ENCODE peak calls at places on chromosomes 11 and 22, in four cellular contexts. Q is MCF 10A, S is NCI-H1092, V is NCI-H2029 treated with DMSO at 0.1 percent for 48 hours. H is an unnamed sample.

GRCh38 chr11:1899100-1899499 is 7.4 kb upstream of the PRR33 start:
- DNase-seq in Q (no peak), S (no peak), V (no peak), H (no peak)

GRCh38 chr11:119062779-119063178 is 4.8 kb upstream of the VPS11 start:
- DNase-seq in Q (peak), S (no peak), V (no peak), H (no peak)

GRCh38 chr22:23240639-23241389 is 60.5 kb downstream of the BCR start:
- DNase-seq in Q (peak), S (no peak), V (no peak), H (no peak)

GRCh38 chr11:78251083-78251699 is 62.5 kb downstream of the USP35 start:
- DNase-seq in Q (no peak), S (no peak), V (no peak), H (no peak)

GRCh38 chr11:35478411-35479139 is 46.8 kb downstream of the PAMR1 start:
- DNase-seq in Q (no peak), S (no peak), V (no peak), H (no peak)

GRCh38 chr11:71495286-71496090 is 31.6 kb upstream of the KRTAP5-7 start:
- DNase-seq in Q (no peak), S (no peak), V (no peak), H (no peak)

GRCh38 chr22:36331306-36331911 is 56.4 kb downstream of the MYH9 start:
- DNase-seq in Q (peak), S (no peak), V (peak), H (no peak)

GRCh38 chr11:112616292-112617088 is 344.7 kb upstream of the NCAM1 start:
- DNase-seq in Q (no peak), S (no peak), V (no peak), H (no peak)

GRCh38 chr22:44462246-44463015 is 35.6 kb downstream of the RTL6 start:
- DNase-seq in Q (no peak), S (no peak), V (no peak), H (no peak)

GRCh38 chr22:26660961-26661578 is 3.7 kb downstream of the MIAT start:
- DNase-seq in Q (no peak), S (no peak), V (peak), H (no peak)

GRCh38 chr11:69558519-69558941 is 77.1 kb downstream of the LINC01488 start:
- DNase-seq in Q (no peak), S (no peak), V (no peak), H (no peak)

GRCh38 chr22:30453731-30454510 is 17.9 kb downstream of the SEC14L3 start:
- DNase-seq in Q (peak), S (peak), V (peak), H (no peak)

GRCh38 chr11:34339149-34340064 is 18.4 kb downstream of the ABTB2 start:
- DNase-seq in Q (no peak), S (no peak), V (no peak), H (no peak)

GRCh38 chr22:50447576-50448551 is 27.0 kb downstream of the SBF1 start:
- DNase-seq in Q (no peak), S (no peak), V (no peak), H (no peak)

GRCh38 chr11:128288368-128288767 is 299.0 kb downstream of the ETS1 start:
- DNase-seq in Q (no peak), S (no peak), V (no peak), H (no peak)

GRCh38 chr11:2511421-2512369 is 66.9 kb downstream of the KCNQ1 start:
- DNase-seq in Q (no peak), S (no peak), V (no peak), H (no peak)

GRCh38 chr22:39463931-39464390 is 7.1 kb downstream of the MGAT3 start:
- DNase-seq in Q (peak), S (no peak), V (no peak), H (no peak)

GRCh38 chr22:42932857-42933782 is 76.0 kb upstream of the ARFGAP3 start:
- DNase-seq in Q (peak), S (no peak), V (no peak), H (no peak)

GRCh38 chr11:103091441-103091809 is 535 bp downstream of the DCUN1D5 start:
- DNase-seq in Q (peak), S (peak), V (no peak), H (peak)

GRCh38 chr22:50298266-50298637 is 9.2 kb downstream of the PLXNB2 start:
- DNase-seq in Q (no peak), S (no peak), V (no peak), H (no peak)

H was measured in NCI-H187.